ENCODE peak calls at places on chromosomes 5 and 9, in four cellular contexts. X is HepG2, M is HCT116, G is K562. A is an unnamed sample.

GRCh38 chr5:10018670-10019069 is 231.0 kb downstream of the ATPSCKMT start:
- DNase-seq in X (no peak), M (no peak), G (no peak), A (no peak)

GRCh38 chr5:68193481-68194036 is 22.0 kb upstream of the PIK3R1 start:
- DNase-seq in X (no peak), M (no peak), G (no peak), A (no peak)

GRCh38 chr9:14313378-14313940 is 482 bp downstream of the NFIB start:
- DNase-seq in X (no peak), M (no peak), G (peak), A (no peak)

GRCh38 chr9:127711226-127711701 is 4.2 kb downstream of the PTRH1 start:
- DNase-seq in X (no peak), M (no peak), G (no peak), A (no peak)

GRCh38 chr5:138353550-138353893 is 1.0 kb downstream of the KDM3B start:
- DNase-seq in X (no peak), M (no peak), G (no peak), A (no peak)

GRCh38 chr9:95757026-95757425 is 118.5 kb upstream of the ERCC6L2 start:
- DNase-seq in X (no peak), M (no peak), G (no peak), A (no peak)

GRCh38 chr5:116135344-116135743 is 50.5 kb downstream of the COMMD10 start:
- DNase-seq in X (no peak), M (no peak), G (no peak), A (peak)

GRCh38 chr5:1103505-1104326 is 8.1 kb downstream of the SLC12A7 start:
- DNase-seq in X (peak), M (no peak), G (peak), A (no peak)

GRCh38 chr5:34838785-34839714 is at the start of gene TTC23L:
- DNase-seq in X (peak), M (peak), G (peak), A (peak)

GRCh38 chr5:62779010-62779422 is 200.4 kb downstream of the LRRC70 start:
- DNase-seq in X (peak), M (peak), G (peak), A (no peak)

GRCh38 chr5:103510851-103511553 is 51.6 kb downstream of the NUDT12 start:
- DNase-seq in X (peak), M (no peak), G (no peak), A (no peak)

GRCh38 chr5:79030663-79031480 is 38.6 kb downstream of the DMGDH start:
- DNase-seq in X (peak), M (no peak), G (no peak), A (no peak)

GRCh38 chr5:139458580-139459407 is 3.7 kb downstream of the ECSCR start:
- DNase-seq in X (no peak), M (no peak), G (no peak), A (peak)

GRCh38 chr5:139457241-139457640 is 5.3 kb downstream of the ECSCR start:
- DNase-seq in X (no peak), M (no peak), G (no peak), A (no peak)

GRCh38 chr5:139459451-139459934 is 3.0 kb downstream of the ECSCR start:
- DNase-seq in X (peak), M (no peak), G (no peak), A (peak)

GRCh38 chr5:139456776-139457175 is 5.8 kb downstream of the ECSCR start:
- DNase-seq in X (no peak), M (no peak), G (no peak), A (no peak)

DNA sequence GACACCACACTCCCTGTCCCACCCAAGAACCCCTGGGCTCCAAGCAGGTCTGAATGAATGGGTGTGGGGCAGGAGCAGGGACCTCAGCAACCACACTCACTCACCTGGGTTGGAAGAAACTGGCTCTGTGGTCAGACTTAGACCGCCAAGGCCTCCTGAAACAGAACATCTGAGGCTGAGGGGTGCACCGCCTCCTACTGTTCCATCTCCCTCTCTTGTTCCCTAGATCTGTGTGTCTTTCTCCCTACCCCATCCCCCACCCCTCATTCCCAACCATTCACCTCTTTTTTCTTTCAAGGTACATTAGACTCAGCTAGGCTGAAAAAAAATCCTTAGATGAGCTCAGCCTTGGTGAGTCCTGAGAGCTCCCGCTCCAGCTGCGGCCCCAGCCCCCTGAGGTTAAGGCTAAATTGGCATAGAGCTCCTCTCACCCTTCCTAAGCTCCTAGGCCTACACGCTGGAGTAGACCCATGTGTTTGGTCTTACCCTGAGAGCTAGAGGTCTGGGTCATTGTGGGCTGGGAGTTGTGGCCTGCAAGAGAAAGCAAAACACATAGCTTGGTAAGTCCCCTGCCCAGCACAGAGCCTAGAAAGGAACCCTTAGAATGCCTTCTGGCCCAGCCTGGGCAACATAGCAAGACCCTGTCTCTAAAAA is 4.8 kb downstream of the ECSCR start:
- DNase-seq in X (no peak), M (no peak), G (no peak), A (no peak)
- TF ChIP-seq ATF3 in X (no peak), M (no peak), G (no peak), A (no peak)

GRCh38 chr5:14587143-14587542 is 5.6 kb downstream of the OTULINL start:
- DNase-seq in X (no peak), M (no peak), G (no peak), A (no peak)
- TF ChIP-seq ZBTB33 in X (no peak), M (no peak), G (no peak), A (no peak)

GRCh38 chr9:36996677-36997076 is 37.4 kb downstream of the PAX5 start:
- DNase-seq in X (no peak), M (no peak), G (no peak), A (no peak)

GRCh38 chr9:36995927-36996471 is 38.1 kb downstream of the PAX5 start:
- DNase-seq in X (peak), M (peak), G (peak), A (no peak)

GRCh38 chr9:36992501-36993316 is 41.4 kb downstream of the PAX5 start:
- DNase-seq in X (no peak), M (no peak), G (no peak), A (no peak)

GRCh38 chr9:36991516-36992134 is 42.4 kb downstream of the PAX5 start:
- DNase-seq in X (no peak), M (peak), G (peak), A (no peak)

GRCh38 chr9:36993933-36994764 is 39.9 kb downstream of the PAX5 start:
- DNase-seq in X (no peak), M (no peak), G (no peak), A (peak)
- TF ChIP-seq ATF3 in X (no peak), M (no peak), G (no peak), A (no peak)

DNA sequence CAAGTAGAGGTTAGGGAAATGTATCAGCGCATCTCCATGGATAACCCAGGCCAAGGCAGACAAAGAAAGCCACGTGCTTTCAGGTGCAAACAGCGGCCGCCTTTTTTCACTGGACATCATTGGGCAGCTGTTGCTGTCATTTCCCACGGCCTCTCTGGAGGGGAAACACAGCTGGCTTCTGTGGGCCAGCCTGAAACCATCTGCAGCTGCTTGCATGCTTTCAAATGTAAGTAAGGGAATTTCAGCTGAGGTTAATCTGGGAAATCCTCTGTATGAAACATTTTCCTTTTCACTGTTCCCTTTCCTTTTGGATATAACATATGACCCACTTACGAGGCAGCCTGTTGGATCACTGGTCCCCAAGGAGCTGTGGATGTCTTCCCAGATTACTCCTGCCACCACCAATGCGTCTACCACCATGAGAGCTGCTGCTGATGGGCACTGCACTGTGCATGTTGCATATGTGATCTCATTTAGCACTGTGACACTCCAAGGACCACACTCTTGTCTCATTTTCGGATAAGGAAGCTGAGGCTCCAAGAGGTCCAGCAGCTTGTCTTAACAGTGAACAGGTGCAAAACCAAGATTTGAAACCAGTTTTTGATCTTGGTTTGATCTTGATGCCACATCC is 106.3 kb downstream of the C9orf152 start:
- DNase-seq in X (no peak), M (no peak), G (no peak), A (peak)
- TF ChIP-seq ZBTB33 in X (no peak), M (no peak), G (no peak), A (no peak)

GRCh38 chr5:175226506-175226905 is 217.5 kb downstream of the DRD1 start:
- DNase-seq in X (no peak), M (no peak), G (no peak), A (no peak)

GRCh38 chr5:175236176-175236575 is 207.8 kb downstream of the DRD1 start:
- DNase-seq in X (no peak), M (no peak), G (no peak), A (no peak)

GRCh38 chr5:175235251-175235963 is 208.6 kb downstream of the DRD1 start:
- DNase-seq in X (no peak), M (no peak), G (no peak), A (no peak)

GRCh38 chr5:175230299-175230698 is 213.7 kb downstream of the DRD1 start:
- DNase-seq in X (no peak), M (no peak), G (no peak), A (no peak)
- TF ChIP-seq ATF3 in X (no peak), M (no peak), G (no peak), A (no peak)

DNA sequence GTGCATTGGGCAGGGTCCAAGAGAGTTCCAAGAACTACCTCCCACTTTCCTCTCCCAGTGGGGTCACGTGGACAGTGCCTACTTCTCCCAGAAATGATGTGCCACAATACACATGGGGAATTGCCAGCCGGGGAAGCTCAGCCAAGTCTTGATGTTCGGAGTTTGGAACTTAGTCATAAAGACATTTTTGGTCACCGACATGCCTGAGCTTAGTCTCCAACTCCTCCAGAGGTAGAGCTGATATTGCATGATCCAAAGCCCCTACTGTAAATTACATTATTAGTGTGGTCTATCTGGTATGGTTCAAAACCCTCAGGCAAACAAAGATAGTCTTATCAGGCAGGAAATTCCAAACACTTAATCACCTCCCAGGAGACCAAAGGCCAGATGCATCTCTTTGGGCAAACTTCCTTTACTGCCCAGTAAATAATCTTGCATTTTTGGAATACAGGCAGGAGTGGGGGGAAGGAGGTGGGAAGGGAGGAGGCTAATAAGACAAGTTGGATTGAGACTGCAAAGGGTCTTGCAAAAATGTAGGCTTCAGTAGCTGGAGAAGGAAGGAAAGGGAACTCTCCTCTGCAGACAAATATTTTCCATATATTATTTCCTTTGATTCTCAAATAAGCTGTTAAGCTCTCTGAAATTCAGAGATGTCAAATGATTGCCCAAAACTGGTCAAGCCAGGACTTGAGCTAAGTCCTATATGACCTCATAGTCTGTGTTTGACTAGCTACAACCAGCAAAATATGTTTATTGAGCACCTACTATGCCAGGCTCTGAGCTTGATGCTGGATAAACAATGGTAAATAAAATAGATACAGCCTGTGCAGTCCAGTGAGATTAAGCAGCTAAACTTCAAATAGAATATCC is 99.4 kb downstream of the DRD1 start:
- DNase-seq in X (peak), M (peak), G (no peak), A (no peak)
- TF ChIP-seq ZBTB33 in X (no peak), M (no peak), G (no peak), A (no peak)

GRCh38 chr5:176851380-176851779 is 41.0 kb downstream of the UNC5A start:
- DNase-seq in X (no peak), M (no peak), G (no peak), A (no peak)

GRCh38 chr5:176853151-176853793 is 42.9 kb downstream of the UNC5A start:
- DNase-seq in X (no peak), M (no peak), G (no peak), A (no peak)

GRCh38 chr5:176850371-176851245 is 40.2 kb downstream of the UNC5A start:
- DNase-seq in X (no peak), M (no peak), G (no peak), A (no peak)

GRCh38 chr5:176849611-176850227 is 39.4 kb downstream of the UNC5A start:
- DNase-seq in X (no peak), M (no peak), G (no peak), A (no peak)

DNA sequence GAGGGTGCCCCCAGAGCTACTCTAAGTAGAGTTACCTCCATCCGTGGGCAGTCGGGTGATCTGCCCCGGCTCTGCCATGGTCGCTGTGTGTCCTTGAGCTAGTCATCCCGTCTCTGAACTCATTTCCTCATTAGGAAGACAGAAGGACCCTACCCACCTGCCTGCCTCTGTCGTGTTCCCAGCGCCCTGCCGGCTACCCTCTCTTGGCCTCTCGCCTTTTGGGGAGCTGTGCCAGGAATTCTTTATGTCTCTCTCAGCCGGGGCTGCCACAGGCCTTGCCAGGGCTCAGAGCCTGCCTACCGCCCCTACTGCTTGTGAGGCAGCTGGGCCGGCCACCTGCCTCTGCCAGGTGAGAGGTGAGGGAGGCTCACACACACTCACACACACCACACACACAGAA is 41.5 kb downstream of the UNC5A start:
- DNase-seq in X (no peak), M (no peak), G (no peak), A (no peak)
- TF ChIP-seq ATF3 in X (no peak), M (no peak), G (no peak), A (no peak)

GRCh38 chr9:126510564-126510963 is 103.2 kb upstream of the LMX1B start:
- DNase-seq in X (no peak), M (no peak), G (no peak), A (no peak)

GRCh38 chr9:126508928-126509327 is 104.8 kb upstream of the LMX1B start:
- DNase-seq in X (no peak), M (no peak), G (no peak), A (no peak)

GRCh38 chr9:126508171-126508591 is 105.5 kb upstream of the LMX1B start:
- DNase-seq in X (no peak), M (no peak), G (no peak), A (no peak)

GRCh38 chr9:126511426-126511825 is 102.3 kb upstream of the LMX1B start:
- DNase-seq in X (no peak), M (no peak), G (no peak), A (no peak)

DNA sequence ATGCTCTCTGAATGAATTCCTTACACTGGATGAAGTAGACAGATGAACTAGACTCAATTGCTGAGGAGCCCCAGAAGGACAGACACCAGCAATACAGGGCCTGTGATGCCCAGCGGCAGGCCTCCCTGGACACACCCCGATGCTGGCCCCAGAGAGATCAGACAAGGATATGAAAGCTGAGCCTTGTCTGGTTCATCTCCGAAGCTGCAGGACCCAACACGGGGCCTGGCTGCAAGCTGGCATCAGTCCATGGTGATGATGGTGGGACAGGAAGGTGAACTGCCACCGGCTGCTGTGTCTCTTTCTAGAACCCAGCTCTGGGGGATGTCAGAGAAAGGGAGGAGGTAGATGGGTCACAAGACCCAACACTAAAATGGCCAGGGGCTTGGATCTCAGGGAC is 104.0 kb upstream of the LMX1B start:
- DNase-seq in X (no peak), M (no peak), G (no peak), A (no peak)
- TF ChIP-seq ZBTB33 in X (no peak), M (no peak), G (no peak), A (no peak)

A was measured in GM12878.